ENCODE peak calls at places on chromosomes 11 and 22, in seven cellular contexts. One of them, this sample, is unnamed. For H3K36me3, the result is how much of the 10 kb centered on the place peaks cover.

GRCh38 chr22:19085233-19086043 is 36.8 kb downstream of the DGCR2 start:
- DNase-seq in tibial artery: no peak
- DNase-seq in OCI-LY7: peak
- DNase-seq in BE2C: no peak
- DNase-seq in mesendoderm: peak
- DNase-seq in mucosa of descending colon: no peak
- DNase-seq in endodermal cell: peak
- DNase-seq in this sample: peak

GRCh38 chr11:47946682-47947575 is 33.4 kb upstream of the PTPRJ start:
- DNase-seq in tibial artery: peak
- DNase-seq in OCI-LY7: no peak
- DNase-seq in BE2C: peak
- DNase-seq in mesendoderm: peak
- DNase-seq in mucosa of descending colon: peak
- DNase-seq in endodermal cell: peak
- DNase-seq in this sample: peak

GRCh38 chr11:103326070-103326794 is 217.0 kb downstream of the DYNC2H1 start:
- DNase-seq in tibial artery: peak
- DNase-seq in OCI-LY7: peak
- DNase-seq in BE2C: peak
- DNase-seq in mesendoderm: peak
- DNase-seq in mucosa of descending colon: peak
- DNase-seq in endodermal cell: peak
- DNase-seq in this sample: peak

GRCh38 chr11:66428933-66429332 is 8.1 kb downstream of the NPAS4 start:
- DNase-seq in tibial artery: no peak
- DNase-seq in OCI-LY7: no peak
- DNase-seq in BE2C: no peak
- DNase-seq in mesendoderm: no peak
- DNase-seq in mucosa of descending colon: no peak
- DNase-seq in endodermal cell: no peak
- DNase-seq in this sample: no peak

GRCh38 chr11:1943977-1944376 is 3.2 kb upstream of the MRPL23 start:
- DNase-seq in tibial artery: no peak
- DNase-seq in OCI-LY7: no peak
- DNase-seq in BE2C: peak
- DNase-seq in mesendoderm: no peak
- DNase-seq in mucosa of descending colon: peak
- DNase-seq in endodermal cell: no peak
- DNase-seq in this sample: no peak

GRCh38 chr11:120134106-120134930 is 3.6 kb downstream of the TRIM29 start:
- DNase-seq in tibial artery: peak
- DNase-seq in OCI-LY7: no peak
- DNase-seq in BE2C: peak
- DNase-seq in mesendoderm: no peak
- DNase-seq in mucosa of descending colon: peak
- DNase-seq in endodermal cell: no peak
- DNase-seq in this sample: no peak

GRCh38 chr11:16326679-16327297 is 29.6 kb downstream of the SOX6 start:
- DNase-seq in tibial artery: no peak
- DNase-seq in OCI-LY7: no peak
- DNase-seq in BE2C: no peak
- DNase-seq in mesendoderm: no peak
- DNase-seq in mucosa of descending colon: no peak
- DNase-seq in endodermal cell: no peak
- DNase-seq in this sample: no peak

GRCh38 chr11:134034496-134035381 is 34.1 kb upstream of the JAM3 start:
- DNase-seq in tibial artery: no peak
- DNase-seq in OCI-LY7: no peak
- DNase-seq in BE2C: no peak
- DNase-seq in mesendoderm: no peak
- DNase-seq in mucosa of descending colon: peak
- DNase-seq in endodermal cell: no peak
- DNase-seq in this sample: no peak

GRCh38 chr11:77141034-77141433 is 13.0 kb downstream of the MYO7A start:
- DNase-seq in tibial artery: no peak
- DNase-seq in OCI-LY7: no peak
- DNase-seq in BE2C: no peak
- DNase-seq in mesendoderm: no peak
- DNase-seq in mucosa of descending colon: no peak
- DNase-seq in endodermal cell: no peak
- DNase-seq in this sample: no peak

GRCh38 chr11:119363081-119363861 is 16.8 kb upstream of the MFRP start:
- DNase-seq in tibial artery: no peak
- DNase-seq in OCI-LY7: no peak
- DNase-seq in BE2C: no peak
- DNase-seq in mesendoderm: no peak
- DNase-seq in mucosa of descending colon: peak
- DNase-seq in endodermal cell: peak
- DNase-seq in this sample: peak

GRCh38 chr11:118581057-118581456 is 8.8 kb downstream of the ARCN1 start:
- DNase-seq in tibial artery: no peak
- DNase-seq in OCI-LY7: no peak
- DNase-seq in BE2C: no peak
- DNase-seq in mesendoderm: no peak
- DNase-seq in mucosa of descending colon: no peak
- DNase-seq in endodermal cell: no peak
- DNase-seq in this sample: no peak

GRCh38 chr11:121521145-121522042 is 68.6 kb upstream of the SORL1-AS1 start:
- DNase-seq in tibial artery: no peak
- DNase-seq in OCI-LY7: no peak
- DNase-seq in BE2C: no peak
- DNase-seq in mesendoderm: no peak
- DNase-seq in mucosa of descending colon: no peak
- DNase-seq in endodermal cell: no peak
- DNase-seq in this sample: no peak

GRCh38 chr22:49017769-49018330 is 809.8 kb downstream of the BRD1 start:
- DNase-seq in tibial artery: peak
- DNase-seq in OCI-LY7: no peak
- DNase-seq in BE2C: no peak
- DNase-seq in mesendoderm: no peak
- DNase-seq in mucosa of descending colon: peak
- DNase-seq in endodermal cell: peak
- DNase-seq in this sample: no peak

GRCh38 chr11:95547974-95548373 is 241.6 kb downstream of the FAM76B start:
- DNase-seq in tibial artery: no peak
- DNase-seq in OCI-LY7: no peak
- DNase-seq in BE2C: no peak
- DNase-seq in mesendoderm: no peak
- DNase-seq in mucosa of descending colon: no peak
- DNase-seq in endodermal cell: no peak
- DNase-seq in this sample: no peak

GRCh38 chr11:68031136-68031459 is 617 bp downstream of the NDUFS8 start:
- DNase-seq in tibial artery: no peak
- DNase-seq in OCI-LY7: no peak
- DNase-seq in BE2C: no peak
- DNase-seq in mesendoderm: no peak
- DNase-seq in mucosa of descending colon: no peak
- DNase-seq in endodermal cell: no peak
- DNase-seq in this sample: no peak

GRCh38 chr22:42955842-42956241 is 59.1 kb downstream of the PACSIN2 start:
- DNase-seq in tibial artery: no peak
- DNase-seq in OCI-LY7: no peak
- DNase-seq in BE2C: no peak
- DNase-seq in mesendoderm: no peak
- DNase-seq in mucosa of descending colon: no peak
- DNase-seq in endodermal cell: no peak
- DNase-seq in this sample: no peak

GRCh38 chr22:21698430-21699329 is 32.9 kb downstream of the PPIL2 start:
- DNase-seq in tibial artery: peak
- DNase-seq in OCI-LY7: no peak
- DNase-seq in BE2C: peak
- DNase-seq in mesendoderm: peak
- DNase-seq in mucosa of descending colon: no peak
- DNase-seq in endodermal cell: peak
- DNase-seq in this sample: peak

GRCh38 chr11:69088676-69089146 is 40.0 kb downstream of the TPCN2 start:
- DNase-seq in tibial artery: peak
- DNase-seq in OCI-LY7: peak
- DNase-seq in BE2C: peak
- DNase-seq in mesendoderm: peak
- DNase-seq in mucosa of descending colon: no peak
- DNase-seq in endodermal cell: peak
- DNase-seq in this sample: peak

GRCh38 chr11:65780770-65781151 is at the start of gene AP5B1:
- DNase-seq in tibial artery: peak
- DNase-seq in OCI-LY7: peak
- DNase-seq in BE2C: peak
- DNase-seq in mesendoderm: peak
- DNase-seq in mucosa of descending colon: peak
- DNase-seq in endodermal cell: peak
- DNase-seq in this sample: peak

GRCh38 chr22:42648368-42649260 is 578 bp downstream of the CYB5R3 start:
- DNase-seq in tibial artery: peak
- DNase-seq in OCI-LY7: peak
- DNase-seq in BE2C: no peak
- DNase-seq in mesendoderm: peak
- DNase-seq in mucosa of descending colon: peak
- DNase-seq in endodermal cell: no peak
- DNase-seq in this sample: no peak

GRCh38 chr11:44497995-44498394 is 67.5 kb upstream of the CD82 start:
- DNase-seq in tibial artery: no peak
- DNase-seq in OCI-LY7: no peak
- DNase-seq in BE2C: no peak
- DNase-seq in mesendoderm: no peak
- DNase-seq in mucosa of descending colon: no peak
- DNase-seq in endodermal cell: no peak
- DNase-seq in this sample: no peak

GRCh38 chr11:3037945-3038271 is 19.3 kb downstream of the CARS1 start:
- DNase-seq in tibial artery: no peak
- DNase-seq in OCI-LY7: no peak
- DNase-seq in BE2C: no peak
- DNase-seq in mesendoderm: no peak
- DNase-seq in mucosa of descending colon: no peak
- DNase-seq in endodermal cell: no peak
- DNase-seq in this sample: no peak

GRCh38 chr11:3043315-3043871 is 13.8 kb downstream of the CARS1 start:
- DNase-seq in tibial artery: peak
- DNase-seq in OCI-LY7: no peak
- DNase-seq in BE2C: no peak
- DNase-seq in mesendoderm: no peak
- DNase-seq in mucosa of descending colon: no peak
- DNase-seq in endodermal cell: no peak
- DNase-seq in this sample: no peak

GRCh38 chr11:3042496-3043314 is 14.5 kb downstream of the CARS1 start:
- DNase-seq in tibial artery: no peak
- DNase-seq in OCI-LY7: no peak
- DNase-seq in BE2C: no peak
- DNase-seq in mesendoderm: no peak
- DNase-seq in mucosa of descending colon: no peak
- DNase-seq in endodermal cell: no peak
- DNase-seq in this sample: no peak

GRCh38 chr11:3041699-3042098 is 15.5 kb downstream of the CARS1 start:
- DNase-seq in tibial artery: no peak
- DNase-seq in OCI-LY7: no peak
- DNase-seq in BE2C: no peak
- DNase-seq in mesendoderm: no peak
- DNase-seq in mucosa of descending colon: no peak
- DNase-seq in endodermal cell: no peak
- DNase-seq in this sample: no peak

DNA sequence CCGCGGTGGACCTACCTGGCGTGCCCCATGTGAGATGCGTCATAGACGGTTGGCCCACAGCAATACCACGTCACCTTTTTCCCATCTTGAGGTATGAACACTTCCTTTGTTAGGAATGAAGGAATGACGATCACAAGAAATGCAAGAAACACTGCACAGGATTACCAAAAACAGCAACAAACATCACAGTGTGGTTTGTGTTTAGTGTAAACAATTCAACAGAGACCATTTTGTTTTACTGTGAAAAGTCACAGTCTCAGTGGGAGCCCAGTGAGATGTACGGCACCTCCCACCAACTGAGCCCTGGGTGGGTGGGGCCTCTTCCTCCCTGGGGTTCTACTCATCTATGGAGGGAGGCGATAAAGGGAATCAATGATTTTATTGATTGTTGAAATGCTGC is 16.3 kb downstream of the CARS1 start:
- DNase-seq in tibial artery: no peak
- DNase-seq in OCI-LY7: no peak
- DNase-seq in BE2C: no peak
- DNase-seq in mesendoderm: no peak
- DNase-seq in mucosa of descending colon: no peak
- DNase-seq in endodermal cell: no peak
- DNase-seq in this sample: no peak
- H3K36me3 ChIP-seq in tibial artery: under half
- H3K36me3 ChIP-seq in OCI-LY7: half or more
- H3K36me3 ChIP-seq in BE2C: under half
- H3K36me3 ChIP-seq in mesendoderm: under half
- H3K36me3 ChIP-seq in mucosa of descending colon: under half
- H3K36me3 ChIP-seq in endodermal cell: half or more
- H3K36me3 ChIP-seq in this sample: half or more

GRCh38 chr11:75812542-75813040 is 2.4 kb upstream of the UVRAG start:
- DNase-seq in tibial artery: no peak
- DNase-seq in OCI-LY7: no peak
- DNase-seq in BE2C: no peak
- DNase-seq in mesendoderm: peak
- DNase-seq in mucosa of descending colon: no peak
- DNase-seq in endodermal cell: peak
- DNase-seq in this sample: peak
- H3K36me3 ChIP-seq in tibial artery: under half
- H3K36me3 ChIP-seq in OCI-LY7: under half
- H3K36me3 ChIP-seq in BE2C: under half
- H3K36me3 ChIP-seq in mesendoderm: under half
- H3K36me3 ChIP-seq in mucosa of descending colon: under half
- H3K36me3 ChIP-seq in endodermal cell: under half
- H3K36me3 ChIP-seq in this sample: under half

GRCh38 chr11:4936745-4937144 is 10.7 kb downstream of the OR51A4 start:
- DNase-seq in tibial artery: no peak
- DNase-seq in OCI-LY7: no peak
- DNase-seq in BE2C: no peak
- DNase-seq in mesendoderm: no peak
- DNase-seq in mucosa of descending colon: no peak
- DNase-seq in endodermal cell: no peak
- DNase-seq in this sample: no peak
- H3K36me3 ChIP-seq in tibial artery: under half
- H3K36me3 ChIP-seq in OCI-LY7: under half
- H3K36me3 ChIP-seq in BE2C: under half
- H3K36me3 ChIP-seq in mesendoderm: under half
- H3K36me3 ChIP-seq in mucosa of descending colon: under half
- H3K36me3 ChIP-seq in endodermal cell: under half
- H3K36me3 ChIP-seq in this sample: under half

GRCh38 chr11:64276653-64277431 is 7.6 kb downstream of the BAD start:
- DNase-seq in tibial artery: no peak
- DNase-seq in OCI-LY7: no peak
- DNase-seq in BE2C: no peak
- DNase-seq in mesendoderm: no peak
- DNase-seq in mucosa of descending colon: peak
- DNase-seq in endodermal cell: no peak
- DNase-seq in this sample: no peak

GRCh38 chr11:64275031-64275800 is 9.2 kb downstream of the BAD start:
- DNase-seq in tibial artery: no peak
- DNase-seq in OCI-LY7: no peak
- DNase-seq in BE2C: no peak
- DNase-seq in mesendoderm: no peak
- DNase-seq in mucosa of descending colon: peak
- DNase-seq in endodermal cell: no peak
- DNase-seq in this sample: no peak

GRCh38 chr11:64278576-64279190 is 5.8 kb downstream of the BAD start:
- DNase-seq in tibial artery: no peak
- DNase-seq in OCI-LY7: no peak
- DNase-seq in BE2C: no peak
- DNase-seq in mesendoderm: no peak
- DNase-seq in mucosa of descending colon: peak
- DNase-seq in endodermal cell: no peak
- DNase-seq in this sample: no peak

GRCh38 chr11:64271339-64272132 is 12.9 kb downstream of the BAD start:
- DNase-seq in tibial artery: peak
- DNase-seq in OCI-LY7: peak
- DNase-seq in BE2C: peak
- DNase-seq in mesendoderm: peak
- DNase-seq in mucosa of descending colon: peak
- DNase-seq in endodermal cell: peak
- DNase-seq in this sample: peak

GRCh38 chr11:64275841-64276240 is 8.6 kb downstream of the BAD start:
- DNase-seq in tibial artery: no peak
- DNase-seq in OCI-LY7: no peak
- DNase-seq in BE2C: no peak
- DNase-seq in mesendoderm: no peak
- DNase-seq in mucosa of descending colon: no peak
- DNase-seq in endodermal cell: no peak
- DNase-seq in this sample: no peak
- H3K36me3 ChIP-seq in tibial artery: under half
- H3K36me3 ChIP-seq in OCI-LY7: under half
- H3K36me3 ChIP-seq in BE2C: under half
- H3K36me3 ChIP-seq in mesendoderm: under half
- H3K36me3 ChIP-seq in mucosa of descending colon: under half
- H3K36me3 ChIP-seq in endodermal cell: under half
- H3K36me3 ChIP-seq in this sample: under half

This sample was measured in GM23338.